ENCODE peak calls at places on chromosomes 6 and 20, in four cellular contexts. T, V, A and B are unnamed samples.

GRCh38 chr6:83536034-83536646 is 23.8 kb downstream of the PRSS35 start:
- DNase-seq in T (no peak), V (peak), A (peak), B (peak)

GRCh38 chr20:56454754-56455153 is 13.7 kb upstream of the RTF2 start:
- DNase-seq in A (no peak), T (no peak), V (no peak), B (no peak)

GRCh38 chr6:105510746-105511145 is 107.9 kb upstream of the PREP start:
- DNase-seq in T (no peak), A (no peak), V (no peak), B (no peak)

GRCh38 chr20:32474967-32475819 is 109.9 kb downstream of the NOL4L start:
- DNase-seq in T (peak), V (peak), A (no peak), B (no peak)

GRCh38 chr6:40313582-40313981 is 273.6 kb downstream of the LRFN2 start:
- DNase-seq in V (no peak), A (no peak), T (no peak), B (no peak)

GRCh38 chr20:41407617-41408016 is 41.0 kb upstream of the EMILIN3 start:
- DNase-seq in V (no peak), T (no peak), A (no peak), B (no peak)

GRCh38 chr6:36913082-36913481 is 27.3 kb downstream of the C6orf89 start:
- DNase-seq in A (no peak), T (no peak), V (no peak), B (no peak)

GRCh38 chr6:11616200-11616611 is 78.7 kb downstream of the TMEM170B start:
- DNase-seq in A (no peak), V (no peak), T (no peak), B (no peak)

GRCh38 chr6:47047479-47048411 is 5.6 kb upstream of the ADGRF1 start:
- DNase-seq in T (no peak), V (peak), A (no peak), B (peak)

GRCh38 chr6:160462551-160463109 is 114.5 kb downstream of the SLC22A3 start:
- DNase-seq in A (peak), V (no peak), T (no peak), B (peak)

GRCh38 chr20:34536798-34537394 is 20.7 kb downstream of the DYNLRB1 start:
- DNase-seq in T (no peak), A (no peak), V (peak), B (no peak)

GRCh38 chr6:113060664-113061063 is 713.5 kb downstream of the RFPL4B start:
- DNase-seq in T (no peak), V (no peak), A (no peak), B (no peak)

GRCh38 chr20:23331951-23332350 is 18.6 kb upstream of the NXT1 start:
- DNase-seq in T (no peak), V (no peak), A (no peak), B (no peak)